ENCODE peak calls at places on chromosomes 13 and 19, in eight cellular contexts. One of them, this sample, is unnamed.

GRCh38 chr19:6967962-6968361 is 53.3 kb downstream of the MBD3L2B start:
- DNase-seq in activated T-helper 1 cell treated with anti-CD3 and anti-CD28 coated beads, Interleukin-12 subunit alpha, Interleukin-12 subunit beta, Interleukin-2, Interleukin-4 antibody, amounts not matched to agents 30 ng/mL and 10 ng/mL and 1 ng/mL, durations not matched to agents 14 hours and 24 hours and 36 hours: no peak
- DNase-seq in psoas muscle: no peak
- DNase-seq in CD4-positive, alpha-beta T cell: no peak
- DNase-seq in GM03348: no peak
- DNase-seq in lung: no peak
- DNase-seq in left ventricle myocardium inferior: no peak
- DNase-seq in neuronal stem cell: no peak
- DNase-seq in this sample: no peak

GRCh38 chr19:47176627-47177090 is 46.0 kb downstream of the SAE1 start:
- DNase-seq in left ventricle myocardium inferior: no peak
- DNase-seq in CD4-positive, alpha-beta T cell: peak; percentile 22
- DNase-seq in psoas muscle: no peak
- DNase-seq in lung: no peak
- DNase-seq in activated T-helper 1 cell treated with anti-CD3 and anti-CD28 coated beads, Interleukin-12 subunit alpha, Interleukin-12 subunit beta, Interleukin-2, Interleukin-4 antibody, amounts not matched to agents 30 ng/mL and 10 ng/mL and 1 ng/mL, durations not matched to agents 14 hours and 24 hours and 36 hours: peak; percentile 31
- DNase-seq in neuronal stem cell: no peak
- DNase-seq in GM03348: peak; percentile 60
- DNase-seq in this sample: no peak

GRCh38 chr13:75326173-75327131 is 155.5 kb downstream of the TBC1D4 start:
- DNase-seq in psoas muscle: no peak
- DNase-seq in lung: no peak
- DNase-seq in neuronal stem cell: no peak
- DNase-seq in GM03348: no peak
- DNase-seq in left ventricle myocardium inferior: no peak
- DNase-seq in activated T-helper 1 cell treated with anti-CD3 and anti-CD28 coated beads, Interleukin-12 subunit alpha, Interleukin-12 subunit beta, Interleukin-2, Interleukin-4 antibody, amounts not matched to agents 30 ng/mL and 10 ng/mL and 1 ng/mL, durations not matched to agents 14 hours and 24 hours and 36 hours: peak; percentile 46
- DNase-seq in CD4-positive, alpha-beta T cell: peak; percentile 12
- DNase-seq in this sample: no peak

GRCh38 chr13:50629497-50629896 is 214.0 kb downstream of the DLEU7 start:
- DNase-seq in CD4-positive, alpha-beta T cell: no peak
- DNase-seq in psoas muscle: no peak
- DNase-seq in GM03348: no peak
- DNase-seq in lung: no peak
- DNase-seq in neuronal stem cell: no peak
- DNase-seq in activated T-helper 1 cell treated with anti-CD3 and anti-CD28 coated beads, Interleukin-12 subunit alpha, Interleukin-12 subunit beta, Interleukin-2, Interleukin-4 antibody, amounts not matched to agents 30 ng/mL and 10 ng/mL and 1 ng/mL, durations not matched to agents 14 hours and 24 hours and 36 hours: no peak
- DNase-seq in left ventricle myocardium inferior: no peak
- DNase-seq in this sample: no peak

GRCh38 chr19:35727053-35727955 is 9.5 kb downstream of the KMT2B start:
- DNase-seq in lung: no peak
- DNase-seq in psoas muscle: no peak
- DNase-seq in CD4-positive, alpha-beta T cell: no peak
- DNase-seq in activated T-helper 1 cell treated with anti-CD3 and anti-CD28 coated beads, Interleukin-12 subunit alpha, Interleukin-12 subunit beta, Interleukin-2, Interleukin-4 antibody, amounts not matched to agents 30 ng/mL and 10 ng/mL and 1 ng/mL, durations not matched to agents 14 hours and 24 hours and 36 hours: no peak
- DNase-seq in neuronal stem cell: no peak
- DNase-seq in GM03348: no peak
- DNase-seq in left ventricle myocardium inferior: no peak
- DNase-seq in this sample: no peak

GRCh38 chr13:32889986-32890565 is 126.1 kb upstream of the KL start:
- DNase-seq in CD4-positive, alpha-beta T cell: no peak
- DNase-seq in left ventricle myocardium inferior: no peak
- DNase-seq in psoas muscle: no peak
- DNase-seq in lung: no peak
- DNase-seq in GM03348: peak; percentile 56
- DNase-seq in neuronal stem cell: no peak
- DNase-seq in activated T-helper 1 cell treated with anti-CD3 and anti-CD28 coated beads, Interleukin-12 subunit alpha, Interleukin-12 subunit beta, Interleukin-2, Interleukin-4 antibody, amounts not matched to agents 30 ng/mL and 10 ng/mL and 1 ng/mL, durations not matched to agents 14 hours and 24 hours and 36 hours: no peak
- DNase-seq in this sample: no peak

GRCh38 chr13:59352600-59352999 is 811.1 kb downstream of the DIAPH3 start:
- DNase-seq in left ventricle myocardium inferior: no peak
- DNase-seq in psoas muscle: no peak
- DNase-seq in lung: no peak
- DNase-seq in GM03348: no peak
- DNase-seq in neuronal stem cell: no peak
- DNase-seq in CD4-positive, alpha-beta T cell: no peak
- DNase-seq in activated T-helper 1 cell treated with anti-CD3 and anti-CD28 coated beads, Interleukin-12 subunit alpha, Interleukin-12 subunit beta, Interleukin-2, Interleukin-4 antibody, amounts not matched to agents 30 ng/mL and 10 ng/mL and 1 ng/mL, durations not matched to agents 14 hours and 24 hours and 36 hours: no peak
- DNase-seq in this sample: no peak

GRCh38 chr19:16026131-16026530 is 50.2 kb upstream of the TPM4 start:
- DNase-seq in left ventricle myocardium inferior: no peak
- DNase-seq in CD4-positive, alpha-beta T cell: no peak
- DNase-seq in psoas muscle: no peak
- DNase-seq in GM03348: no peak
- DNase-seq in activated T-helper 1 cell treated with anti-CD3 and anti-CD28 coated beads, Interleukin-12 subunit alpha, Interleukin-12 subunit beta, Interleukin-2, Interleukin-4 antibody, amounts not matched to agents 30 ng/mL and 10 ng/mL and 1 ng/mL, durations not matched to agents 14 hours and 24 hours and 36 hours: no peak
- DNase-seq in lung: no peak
- DNase-seq in neuronal stem cell: no peak
- DNase-seq in this sample: no peak

GRCh38 chr13:98480915-98481510 is 95.9 kb downstream of the STK24 start:
- DNase-seq in lung: no peak
- DNase-seq in psoas muscle: no peak
- DNase-seq in activated T-helper 1 cell treated with anti-CD3 and anti-CD28 coated beads, Interleukin-12 subunit alpha, Interleukin-12 subunit beta, Interleukin-2, Interleukin-4 antibody, amounts not matched to agents 30 ng/mL and 10 ng/mL and 1 ng/mL, durations not matched to agents 14 hours and 24 hours and 36 hours: no peak
- DNase-seq in GM03348: no peak
- DNase-seq in CD4-positive, alpha-beta T cell: no peak
- DNase-seq in neuronal stem cell: no peak
- DNase-seq in left ventricle myocardium inferior: peak; percentile 60
- DNase-seq in this sample: no peak

GRCh38 chr19:8552810-8553209 is 24.4 kb downstream of the MYO1F start:
- DNase-seq in CD4-positive, alpha-beta T cell: no peak
- DNase-seq in psoas muscle: no peak
- DNase-seq in lung: no peak
- DNase-seq in GM03348: no peak
- DNase-seq in neuronal stem cell: no peak
- DNase-seq in activated T-helper 1 cell treated with anti-CD3 and anti-CD28 coated beads, Interleukin-12 subunit alpha, Interleukin-12 subunit beta, Interleukin-2, Interleukin-4 antibody, amounts not matched to agents 30 ng/mL and 10 ng/mL and 1 ng/mL, durations not matched to agents 14 hours and 24 hours and 36 hours: no peak
- DNase-seq in left ventricle myocardium inferior: no peak
- DNase-seq in this sample: no peak

GRCh38 chr13:23760000-23760399 is 129.2 kb downstream of the MIPEP start:
- DNase-seq in CD4-positive, alpha-beta T cell: no peak
- DNase-seq in psoas muscle: no peak
- DNase-seq in lung: no peak
- DNase-seq in GM03348: no peak
- DNase-seq in activated T-helper 1 cell treated with anti-CD3 and anti-CD28 coated beads, Interleukin-12 subunit alpha, Interleukin-12 subunit beta, Interleukin-2, Interleukin-4 antibody, amounts not matched to agents 30 ng/mL and 10 ng/mL and 1 ng/mL, durations not matched to agents 14 hours and 24 hours and 36 hours: no peak
- DNase-seq in left ventricle myocardium inferior: peak; percentile 35
- DNase-seq in neuronal stem cell: no peak
- DNase-seq in this sample: no peak

GRCh38 chr13:50892162-50892944 is 17.2 kb upstream of the RNASEH2B start:
- DNase-seq in activated T-helper 1 cell treated with anti-CD3 and anti-CD28 coated beads, Interleukin-12 subunit alpha, Interleukin-12 subunit beta, Interleukin-2, Interleukin-4 antibody, amounts not matched to agents 30 ng/mL and 10 ng/mL and 1 ng/mL, durations not matched to agents 14 hours and 24 hours and 36 hours: no peak
- DNase-seq in CD4-positive, alpha-beta T cell: peak; percentile 25
- DNase-seq in GM03348: no peak
- DNase-seq in psoas muscle: no peak
- DNase-seq in neuronal stem cell: no peak
- DNase-seq in lung: no peak
- DNase-seq in left ventricle myocardium inferior: no peak
- DNase-seq in this sample: no peak

GRCh38 chr13:113648218-113648615 is 9.8 kb downstream of the ATP4B start:
- DNase-seq in lung: no peak
- DNase-seq in neuronal stem cell: no peak
- DNase-seq in psoas muscle: no peak
- DNase-seq in GM03348: no peak
- DNase-seq in CD4-positive, alpha-beta T cell: no peak
- DNase-seq in left ventricle myocardium inferior: peak; percentile 9
- DNase-seq in activated T-helper 1 cell treated with anti-CD3 and anti-CD28 coated beads, Interleukin-12 subunit alpha, Interleukin-12 subunit beta, Interleukin-2, Interleukin-4 antibody, amounts not matched to agents 30 ng/mL and 10 ng/mL and 1 ng/mL, durations not matched to agents 14 hours and 24 hours and 36 hours: no peak
- DNase-seq in this sample: no peak

GRCh38 chr13:70960841-70961443 is 852.7 kb upstream of the KLHL1 start:
- DNase-seq in activated T-helper 1 cell treated with anti-CD3 and anti-CD28 coated beads, Interleukin-12 subunit alpha, Interleukin-12 subunit beta, Interleukin-2, Interleukin-4 antibody, amounts not matched to agents 30 ng/mL and 10 ng/mL and 1 ng/mL, durations not matched to agents 14 hours and 24 hours and 36 hours: no peak
- DNase-seq in CD4-positive, alpha-beta T cell: no peak
- DNase-seq in GM03348: peak; percentile 5
- DNase-seq in neuronal stem cell: peak; percentile 29
- DNase-seq in left ventricle myocardium inferior: no peak
- DNase-seq in lung: no peak
- DNase-seq in psoas muscle: no peak
- DNase-seq in this sample: no peak

GRCh38 chr13:30119476-30119875 is 187.9 kb downstream of the KATNAL1 start:
- DNase-seq in activated T-helper 1 cell treated with anti-CD3 and anti-CD28 coated beads, Interleukin-12 subunit alpha, Interleukin-12 subunit beta, Interleukin-2, Interleukin-4 antibody, amounts not matched to agents 30 ng/mL and 10 ng/mL and 1 ng/mL, durations not matched to agents 14 hours and 24 hours and 36 hours: peak; percentile 43
- DNase-seq in GM03348: peak; percentile 82
- DNase-seq in lung: no peak
- DNase-seq in psoas muscle: no peak
- DNase-seq in left ventricle myocardium inferior: no peak
- DNase-seq in CD4-positive, alpha-beta T cell: peak; percentile 18
- DNase-seq in neuronal stem cell: no peak
- DNase-seq in this sample: peak; percentile 6

GRCh38 chr19:1901940-1902404 is 3.2 kb upstream of the ADAT3 start:
- DNase-seq in neuronal stem cell: no peak
- DNase-seq in left ventricle myocardium inferior: peak; percentile 39
- DNase-seq in CD4-positive, alpha-beta T cell: no peak
- DNase-seq in GM03348: no peak
- DNase-seq in lung: peak; percentile 62
- DNase-seq in psoas muscle: no peak
- DNase-seq in activated T-helper 1 cell treated with anti-CD3 and anti-CD28 coated beads, Interleukin-12 subunit alpha, Interleukin-12 subunit beta, Interleukin-2, Interleukin-4 antibody, amounts not matched to agents 30 ng/mL and 10 ng/mL and 1 ng/mL, durations not matched to agents 14 hours and 24 hours and 36 hours: no peak
- DNase-seq in this sample: no peak

This sample was measured in T1000.